ENCODE peak calls at places on chromosomes 5 and 9, in four cellular contexts. L, G, D and K are unnamed samples.
A peak's percentile ranks its signal among the peaks of the same experiment; 100 is the strongest.

GRCh38 chr5:172835246-172836030 is 1.4 kb downstream of the ERGIC1 start:
- DNase-seq in L (no peak), G (no peak), D (no peak), K (no peak)

GRCh38 chr9:131773911-131774379 is 34.1 kb upstream of the RAPGEF1 start:
- DNase-seq in L (no peak), G (peak; percentile 77), D (peak; percentile 65), K (peak; percentile 75)

GRCh38 chr5:83802686-83803085 is 82.0 kb upstream of the HAPLN1 start:
- DNase-seq in L (no peak), G (no peak), D (peak; percentile 42), K (no peak)

GRCh38 chr9:129109952-129110739 is 447 bp downstream of the CRAT start:
- DNase-seq in L (no peak), G (peak; percentile 7), D (peak; percentile 28), K (no peak)

GRCh38 chr5:11248958-11249357 is 487.9 kb upstream of the DAP start:
- DNase-seq in L (no peak), G (no peak), D (no peak), K (no peak)

GRCh38 chr5:168274416-168274815 is 17.0 kb upstream of the WWC1 start:
- DNase-seq in L (no peak), G (no peak), D (no peak), K (no peak)

GRCh38 chr9:125990793-125991220 is 243.6 kb downstream of the PBX3 start:
- DNase-seq in L (no peak), G (no peak), D (no peak), K (no peak)

GRCh38 chr9:3467593-3468219 is 58.1 kb downstream of the RFX3 start:
- DNase-seq in L (no peak), G (peak; percentile 84), D (peak; percentile 72), K (peak; percentile 64)

GRCh38 chr9:109912082-109912581 is 132.1 kb downstream of the PALM2AKAP2 start:
- DNase-seq in L (no peak), G (peak; percentile 28), D (peak; percentile 93), K (no peak)

GRCh38 chr9:127096208-127096607 is 26.2 kb downstream of the ANGPTL2 start:
- DNase-seq in L (no peak), G (no peak), D (no peak), K (no peak)

GRCh38 chr9:93216072-93216364 is 32.1 kb downstream of the WNK2 start:
- DNase-seq in L (no peak), G (no peak), D (no peak), K (no peak)

GRCh38 chr5:32217886-32218396 is 43.8 kb upstream of the GOLPH3 start:
- DNase-seq in L (no peak), G (no peak), D (no peak), K (no peak)

GRCh38 chr5:37575541-37576489 is 196.7 kb downstream of the WDR70 start:
- DNase-seq in L (no peak), G (peak; percentile 95), D (no peak), K (no peak)

GRCh38 chr9:129142115-129142514 is 30.9 kb downstream of the PTPA start:
- DNase-seq in L (no peak), G (no peak), D (no peak), K (no peak)

GRCh38 chr5:147504001-147504400 is 5.9 kb downstream of the DPYSL3 start:
- DNase-seq in L (no peak), G (no peak), D (peak; percentile 38), K (no peak)

GRCh38 chr9:37026085-37026935 is 7.8 kb downstream of the PAX5 start:
- DNase-seq in L (no peak), G (peak; percentile 43), D (no peak), K (peak; percentile 56)

GRCh38 chr9:112887377-112887776 is 3.3 kb downstream of the SLC46A2 start:
- DNase-seq in L (peak; percentile 34), G (peak; percentile 65), D (no peak), K (peak; percentile 77)

GRCh38 chr9:128339761-128340690 is at the start of gene SLC27A4:
- DNase-seq in L (peak; percentile 89), G (peak; percentile 95), D (peak; percentile 66), K (peak; percentile 95)

GRCh38 chr9:3962467-3962866 is 337.4 kb downstream of the GLIS3 start:
- DNase-seq in L (no peak), G (peak; percentile 42), D (peak; percentile 76), K (no peak)

GRCh38 chr5:98328015-98328414 is 445.4 kb upstream of the RGMB start:
- DNase-seq in L (no peak), G (no peak), D (no peak), K (no peak)

GRCh38 chr9:97979778-97980478 is 3.2 kb upstream of the ANP32B start:
- DNase-seq in L (no peak), G (no peak), D (no peak), K (no peak)

GRCh38 chr9:109232449-109232848 is 65.4 kb upstream of the FRRS1L start:
- DNase-seq in L (no peak), G (no peak), D (peak; percentile 61), K (no peak)

GRCh38 chr9:81596671-81597426 is 92.5 kb downstream of the TLE1 start:
- DNase-seq in L (no peak), G (peak; percentile 93), D (no peak), K (no peak)

GRCh38 chr5:27144456-27144855 is 106.1 kb upstream of the CDH9 start:
- DNase-seq in L (no peak), G (no peak), D (no peak), K (no peak)

GRCh38 chr5:52893105-52893504 is 96.0 kb upstream of the ITGA2 start:
- DNase-seq in L (no peak), G (no peak), D (peak; percentile 90), K (no peak)

GRCh38 chr5:154740483-154740882 is 14.7 kb upstream of the LARP1 start:
- DNase-seq in L (no peak), G (no peak), D (peak; percentile 82), K (no peak)

GRCh38 chr5:65539827-65540226 is 23.1 kb downstream of the CENPK start:
- DNase-seq in L (no peak), G (peak; percentile 55), D (no peak), K (no peak)

GRCh38 chr9:78213696-78214095 is 22.2 kb upstream of the CEP78 start:
- DNase-seq in L (no peak), G (no peak), D (no peak), K (no peak)

GRCh38 chr5:112921031-112921832 is 795 bp downstream of the REEP5 start:
- DNase-seq in L (no peak), G (peak; percentile 82), D (peak; percentile 56), K (peak; percentile 72)

GRCh38 chr5:134511796-134512660 is 13.4 kb upstream of the JADE2 start:
- DNase-seq in L (no peak), G (peak; percentile 97), D (peak; percentile 63), K (peak; percentile 83)

GRCh38 chr5:107808671-107809137 is 138.0 kb upstream of the EFNA5 start:
- DNase-seq in L (peak; percentile 87), G (peak; percentile 99), D (no peak), K (peak; percentile 96)

GRCh38 chr5:163221581-163221980 is 215.8 kb upstream of the CCNG1 start:
- DNase-seq in L (no peak), G (no peak), D (no peak), K (no peak)

GRCh38 chr9:82797539-82797938 is 265.4 kb downstream of the RASEF start:
- DNase-seq in L (no peak), G (no peak), D (no peak), K (no peak)

GRCh38 chr9:98884849-98885248 is 58.9 kb upstream of the COL15A1 start:
- DNase-seq in L (no peak), G (no peak), D (no peak), K (no peak)

GRCh38 chr9:7139886-7140285 is 382.1 kb downstream of the KDM4C start:
- DNase-seq in L (no peak), G (no peak), D (no peak), K (no peak)

GRCh38 chr9:35852267-35852815 is 17.9 kb downstream of the OR13J1 start:
- DNase-seq in L (no peak), G (no peak), D (no peak), K (peak; percentile 15)

GRCh38 chr5:103307470-103307869 is 48.9 kb downstream of the MACIR start:
- DNase-seq in L (no peak), G (no peak), D (no peak), K (no peak)

GRCh38 chr9:24594234-24594850 is 48.6 kb upstream of the IZUMO3 start:
- DNase-seq in L (no peak), G (no peak), D (no peak), K (no peak)
- H3K4ac ChIP-seq in L (no peak overlapping the region), G (no peak overlapping the region), D (no peak overlapping the region), K (no peak overlapping the region)

GRCh38 chr5:156918311-156918845 is 44.6 kb downstream of the TIMD4 start:
- DNase-seq in L (no peak), G (no peak), D (no peak), K (no peak)

GRCh38 chr5:156912869-156913268 is 50.2 kb downstream of the TIMD4 start:
- DNase-seq in L (no peak), G (no peak), D (no peak), K (no peak)

GRCh38 chr5:156913719-156914370 is 49.2 kb downstream of the TIMD4 start:
- DNase-seq in L (peak; percentile 77), G (peak; percentile 67), D (no peak), K (peak; percentile 91)

GRCh38 chr5:156913355-156913718 is 49.7 kb downstream of the TIMD4 start:
- DNase-seq in L (no peak), G (no peak), D (no peak), K (peak; percentile 31)

DNA sequence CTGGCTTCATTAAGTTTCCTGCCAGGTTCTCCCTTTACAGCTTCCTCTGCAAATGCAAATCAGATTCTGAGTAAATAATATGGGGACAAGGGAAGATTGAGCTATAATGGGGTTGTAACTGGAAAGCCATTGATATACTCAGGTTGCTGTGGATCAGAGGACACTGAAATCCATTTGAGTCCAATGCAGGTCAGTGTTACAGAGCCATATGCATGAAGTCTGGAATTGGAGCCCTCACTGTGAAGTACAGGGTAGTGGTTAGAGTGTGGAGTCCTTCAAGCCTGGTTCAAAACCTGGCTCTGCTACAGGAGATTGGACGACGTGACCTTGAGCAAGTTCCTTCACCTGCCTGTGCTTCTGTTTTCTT is 48.7 kb downstream of the TIMD4 start:
- DNase-seq in L (no peak), G (no peak), D (no peak), K (no peak)
- H2BK120ac ChIP-seq in L (peak overlapping the region; percentile 69), G (peak overlapping the region; percentile 10), D (no peak overlapping the region), K (no peak overlapping the region)

GRCh38 chr5:80998590-80998979 is 38.4 kb downstream of the RASGRF2 start:
- DNase-seq in L (no peak), G (no peak), D (no peak), K (no peak)
- H4K5ac ChIP-seq in L (no peak overlapping the region), G (no peak overlapping the region), D (no peak overlapping the region), K (no peak overlapping the region)

DNA sequence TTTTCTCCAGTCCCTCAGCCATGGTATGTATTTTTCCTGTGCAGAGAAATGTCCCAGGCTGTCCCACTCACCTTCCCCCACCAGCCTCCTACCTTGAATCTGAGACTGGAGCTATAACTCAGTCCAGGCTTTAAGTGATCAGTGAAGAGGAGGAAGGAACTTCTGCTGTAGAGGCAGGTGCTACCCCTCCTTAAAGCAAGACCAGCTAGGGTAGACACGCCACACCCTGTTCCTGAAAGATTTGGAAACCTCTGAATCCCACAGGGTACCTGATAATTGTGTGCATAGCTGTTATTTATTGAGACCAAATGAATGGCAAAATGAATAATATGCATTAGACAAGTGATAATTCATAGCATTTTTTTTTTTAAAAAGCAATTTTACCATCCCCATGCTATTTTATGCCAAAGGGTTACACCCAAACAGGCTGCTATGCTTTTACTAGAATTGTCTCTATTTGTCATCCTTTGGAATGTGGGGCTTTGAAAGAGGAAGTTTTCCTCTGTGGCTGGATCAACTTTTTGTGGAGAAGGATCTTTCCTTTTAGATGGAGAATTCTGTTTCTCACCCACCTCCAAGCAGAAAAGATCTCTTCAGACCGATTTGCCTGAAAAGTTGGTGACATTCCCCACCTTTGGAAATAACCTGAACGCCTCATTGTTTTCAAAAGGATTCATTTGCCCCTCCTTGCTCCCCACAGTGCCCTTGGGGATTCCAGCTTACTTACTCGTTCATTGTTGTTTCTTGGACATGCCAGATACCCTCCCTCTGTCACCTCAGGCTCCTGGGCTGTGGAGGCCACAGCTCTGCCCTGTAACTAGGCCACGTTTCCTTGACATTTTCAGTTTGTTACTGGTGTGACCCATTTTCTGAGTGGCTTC is 248.8 kb downstream of the NR3C1 start:
- DNase-seq in L (peak; percentile 5), G (peak; percentile 79), D (peak; percentile 42), K (no peak)
- H3K4ac ChIP-seq in L (no peak overlapping the region), G (peak overlapping the region; percentile 27), D (peak overlapping the region; percentile 100), K (no peak overlapping the region)